ENCODE peak calls at places on chromosomes 11 and 22, in eight cellular contexts. W, X, E, I, H, A, O and U are unnamed samples.

GRCh38 chr11:134988495-134988894 is 576.5 kb upstream of the B3GAT1 start:
- DNase-seq in W (no peak), X (no peak), E (no peak), I (no peak), H (no peak), A (no peak), O (no peak), U (no peak)

GRCh38 chr22:32018056-32018455 is 25.0 kb upstream of the SLC5A1 start:
- DNase-seq in W (no peak), X (no peak), E (no peak), I (no peak), H (no peak), A (no peak), O (no peak), U (peak)

GRCh38 chr22:37163618-37164534 is 14.2 kb upstream of the IL2RB start:
- DNase-seq in W (no peak), X (no peak), E (no peak), I (no peak), H (no peak), A (no peak), O (no peak), U (no peak)

GRCh38 chr22:37016134-37016910 is 2.9 kb downstream of the TST start:
- DNase-seq in W (no peak), X (no peak), E (no peak), I (no peak), H (no peak), A (no peak), O (no peak), U (no peak)

GRCh38 chr11:20310137-20310536 is 53.4 kb upstream of the HTATIP2 start:
- DNase-seq in W (no peak), X (no peak), E (no peak), I (no peak), H (no peak), A (no peak), O (no peak), U (peak)

GRCh38 chr11:68436985-68437926 is 23.3 kb upstream of the PPP6R3 start:
- DNase-seq in W (no peak), X (no peak), E (no peak), I (peak), H (peak), A (peak), O (peak), U (peak)

GRCh38 chr11:85811624-85812023 is 683 bp upstream of the SYTL2 start:
- DNase-seq in W (no peak), X (no peak), E (no peak), I (no peak), H (no peak), A (no peak), O (no peak), U (no peak)

GRCh38 chr11:126113515-126113957 is 50.9 kb upstream of the CDON start:
- DNase-seq in W (no peak), X (no peak), E (peak), I (peak), H (peak), A (peak), O (peak), U (peak)

GRCh38 chr22:24977370-24978230 is 25.1 kb downstream of the KIAA1671 start:
- DNase-seq in W (no peak), X (no peak), E (peak), I (no peak), H (no peak), A (no peak), O (no peak), U (no peak)

GRCh38 chr22:42841444-42841843 is 15.6 kb downstream of the ARFGAP3 start:
- DNase-seq in W (no peak), X (no peak), E (no peak), I (no peak), H (no peak), A (no peak), O (no peak), U (peak)

GRCh38 chr11:117700551-117700950 is 96.5 kb downstream of the DSCAML1 start:
- DNase-seq in W (no peak), X (no peak), E (no peak), I (no peak), H (no peak), A (no peak), O (no peak), U (no peak)

GRCh38 chr11:68153742-68154141 is 32.6 kb upstream of the CHKA start:
- DNase-seq in W (no peak), X (no peak), E (no peak), I (no peak), H (no peak), A (no peak), O (no peak), U (no peak)

GRCh38 chr11:101706015-101706414 is 122.2 kb upstream of the TRPC6 start:
- DNase-seq in W (no peak), X (no peak), E (no peak), I (no peak), H (no peak), A (no peak), O (no peak), U (no peak)

GRCh38 chr11:72585762-72586590 is 88.2 kb downstream of the PDE2A start:
- DNase-seq in W (peak), X (peak), E (peak), I (peak), H (peak), A (no peak), O (no peak), U (peak)

GRCh38 chr11:108891909-108892511 is 227.1 kb downstream of the DDX10 start:
- DNase-seq in W (no peak), X (no peak), E (no peak), I (no peak), H (no peak), A (no peak), O (no peak), U (no peak)

GRCh38 chr22:31948002-31948401 is 3.7 kb downstream of the YWHAH start:
- DNase-seq in W (no peak), X (no peak), E (no peak), I (no peak), H (no peak), A (peak), O (no peak), U (no peak)